ENCODE peak calls at places on chromosomes 16 and 17, in four cellular contexts. W, L, S and G are unnamed samples.
A peak's percentile ranks its signal among the peaks of the same experiment; 100 is the strongest.

GRCh38 chr17:40605301-40605700 is 40.0 kb upstream of the CCR7 start:
- DNase-seq in L (no peak), W (no peak), S (no peak), G (no peak)

GRCh38 chr17:14604920-14605599 is 304.2 kb downstream of the HS3ST3B1 start:
- DNase-seq in W (no peak), S (no peak), L (no peak), G (no peak)

GRCh38 chr17:77246110-77247047 is 105.6 kb downstream of the SEC14L1 start:
- DNase-seq in W (no peak), S (no peak), L (no peak), G (no peak)

GRCh38 chr17:33945641-33946546 is 309.2 kb upstream of the CCL2 start:
- DNase-seq in W (no peak), S (no peak), L (no peak), G (peak; percentile 23)

GRCh38 chr16:53478965-53479364 is 24.0 kb downstream of the AKTIP start:
- DNase-seq in W (no peak), L (no peak), S (no peak), G (no peak)

GRCh38 chr17:57422574-57423164 is 166.3 kb downstream of the MSI2 start:
- DNase-seq in L (no peak), S (peak; percentile 77), W (no peak), G (no peak)

GRCh38 chr16:14098081-14098480 is 27.0 kb downstream of the MRTFB start:
- DNase-seq in S (no peak), W (no peak), L (no peak), G (no peak)

GRCh38 chr16:10744370-10745030 is 858 bp downstream of the NUBP1 start:
- DNase-seq in L (no peak), W (peak; percentile 12), S (no peak), G (peak; percentile 44)

GRCh38 chr16:86579268-86580062 is 1.1 kb downstream of the FOXL1 start:
- DNase-seq in W (no peak), S (no peak), L (no peak), G (no peak)

GRCh38 chr16:2775765-2776499 is 1.1 kb downstream of the ELOB start:
- DNase-seq in L (no peak), S (no peak), W (no peak), G (no peak)

GRCh38 chr16:25033852-25034251 is 18.7 kb upstream of the ARHGAP17 start:
- DNase-seq in S (no peak), L (no peak), W (no peak), G (no peak)

GRCh38 chr17:30236807-30237206 is 1.3 kb upstream of the SLC6A4 start:
- DNase-seq in L (peak; percentile 40), S (no peak), W (no peak), G (no peak)

GRCh38 chr17:21394265-21394664 is 18.1 kb downstream of the KCNJ12 start:
- DNase-seq in L (no peak), S (no peak), W (no peak), G (no peak)

GRCh38 chr17:1229891-1230571 is 40.2 kb upstream of the BHLHA9 start:
- DNase-seq in W (no peak), L (no peak), S (no peak), G (no peak)

GRCh38 chr16:55668337-55669281 is 12.8 kb downstream of the SLC6A2 start:
- DNase-seq in W (no peak), L (peak; percentile 33), S (no peak), G (no peak)

GRCh38 chr17:66716236-66717026 is 118.5 kb upstream of the CACNG5 start:
- DNase-seq in W (no peak), S (no peak), L (no peak), G (no peak)

GRCh38 chr16:2250652-2251280 is 621 bp downstream of the ECI1 start:
- DNase-seq in S (no peak), L (no peak), W (no peak), G (no peak)

GRCh38 chr17:57608369-57609124 is 136.6 kb downstream of the CCDC182 start:
- DNase-seq in W (no peak), L (no peak), S (no peak), G (no peak)

GRCh38 chr17:31269597-31269996 is 27.4 kb downstream of the OMG start:
- DNase-seq in L (peak; percentile 64), W (no peak), S (no peak), G (no peak)

GRCh38 chr17:79114455-79115301 is 40.1 kb downstream of the ENGASE start:
- DNase-seq in S (no peak), L (no peak), W (peak; percentile 46), G (no peak)

GRCh38 chr16:70701596-70701995 is 15.7 kb upstream of the MTSS2 start:
- DNase-seq in S (no peak), W (no peak), L (no peak), G (no peak)

GRCh38 chr16:70700101-70701020 is 14.5 kb upstream of the MTSS2 start:
- DNase-seq in S (no peak), L (no peak), W (no peak), G (no peak)

GRCh38 chr16:70701998-70702397 is 16.1 kb upstream of the MTSS2 start:
- DNase-seq in W (no peak), L (no peak), S (no peak), G (no peak)

GRCh38 chr16:70699696-70700095 is 13.8 kb upstream of the MTSS2 start:
- DNase-seq in W (no peak), L (no peak), S (no peak), G (no peak)

GRCh38 chr16:70701036-70701435 is 15.2 kb upstream of the MTSS2 start:
- DNase-seq in L (no peak), S (no peak), W (no peak), G (no peak)
- TF ChIP-seq FOXK2 in L (no peak), S (no peak), W (no peak), G (no peak)

DNA sequence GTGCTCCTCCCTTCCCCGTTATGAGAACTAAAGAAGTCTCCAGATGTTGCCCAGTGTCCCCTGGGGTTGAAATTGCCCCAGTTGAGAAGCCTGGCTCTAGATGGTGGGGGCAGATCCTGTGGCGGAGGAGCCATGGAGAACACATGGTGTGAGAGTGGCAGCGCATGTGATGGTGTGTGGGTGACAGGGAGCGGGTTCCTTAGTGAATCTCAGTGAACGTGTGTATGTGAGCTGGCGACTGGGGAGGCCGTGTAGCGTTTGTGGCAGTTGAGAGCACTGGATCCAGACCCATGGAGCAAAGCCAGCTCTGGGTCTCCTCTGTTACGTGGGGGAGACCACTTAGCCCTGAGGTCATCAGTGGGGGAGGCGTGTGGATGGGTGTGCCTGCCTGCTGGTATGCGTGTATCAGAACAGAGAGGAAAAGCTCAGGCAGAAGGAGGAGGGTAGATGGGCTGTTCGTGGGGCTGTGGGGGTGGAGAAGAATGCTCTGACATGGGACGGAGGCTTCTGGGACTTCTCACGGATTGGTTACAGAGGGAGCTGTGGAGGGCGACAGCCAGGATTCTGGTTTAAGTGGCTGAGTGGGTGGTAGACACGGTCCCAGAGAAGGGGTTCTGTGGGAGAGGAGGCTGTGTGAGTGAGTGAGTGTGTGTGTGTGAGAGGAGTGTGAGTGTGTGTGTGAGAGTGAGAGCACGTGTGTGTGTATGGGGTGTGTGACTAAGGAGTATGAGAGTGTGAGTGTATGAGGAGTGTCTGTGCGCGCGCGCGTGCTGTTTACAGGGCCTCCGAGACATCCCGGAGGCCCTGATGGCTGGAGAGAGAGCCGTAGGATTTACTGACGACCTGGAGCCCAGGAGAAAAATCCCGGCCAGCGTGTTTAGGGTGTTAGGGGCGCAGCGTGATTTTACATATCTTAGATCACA is 193.8 kb downstream of the SNX29 start:
- DNase-seq in W (no peak), L (no peak), S (no peak), G (peak; percentile 16)
- TF ChIP-seq FOXK2 in W (no peak), L (no peak), S (no peak), G (no peak)

DNA sequence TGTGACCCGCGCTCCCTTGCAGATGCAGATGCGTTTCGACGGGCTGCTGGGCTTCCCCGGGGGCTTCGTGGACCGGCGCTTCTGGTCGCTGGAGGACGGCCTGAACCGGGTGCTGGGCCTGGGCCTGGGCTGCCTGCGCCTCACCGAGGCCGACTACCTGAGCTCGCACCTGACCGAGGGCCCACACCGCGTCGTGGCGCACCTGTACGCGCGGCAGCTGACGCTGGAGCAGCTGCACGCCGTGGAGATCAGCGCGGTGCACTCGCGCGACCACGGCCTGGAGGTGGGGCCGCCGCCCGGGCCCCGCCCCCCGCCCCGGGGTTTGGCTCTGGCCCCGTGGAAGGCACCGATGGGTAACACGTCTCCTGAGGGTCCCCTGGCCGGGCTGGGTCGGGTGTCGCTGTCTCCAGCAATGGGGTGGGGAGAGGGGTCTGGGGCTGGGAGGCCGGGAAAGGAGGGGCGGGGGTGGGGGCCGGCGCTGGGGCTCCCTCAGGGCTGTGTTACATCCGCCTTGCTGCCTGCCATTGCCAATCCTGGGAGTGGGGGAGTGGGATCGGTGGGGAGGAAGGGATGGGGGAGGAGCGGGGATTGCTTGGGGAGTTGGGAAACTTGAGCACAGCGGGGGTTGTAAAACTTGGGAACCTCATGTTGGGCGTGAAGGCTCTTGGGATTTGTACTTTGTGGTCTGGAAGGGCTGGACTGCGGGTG is 748 bp downstream of the NUDT16L1 start:
- DNase-seq in W (peak; percentile 46), S (no peak), L (no peak), G (peak; percentile 85)
- TF ChIP-seq FOXK2 in W (no peak), S (no peak), L (no peak), G (no peak)

GRCh38 chr17:75450270-75450669 is 6.2 kb upstream of the TMEM94 start:
- DNase-seq in L (no peak), W (no peak), S (no peak), G (no peak)
- TF ChIP-seq FOXK2 in L (no peak), W (no peak), S (no peak), G (no peak)

DNA sequence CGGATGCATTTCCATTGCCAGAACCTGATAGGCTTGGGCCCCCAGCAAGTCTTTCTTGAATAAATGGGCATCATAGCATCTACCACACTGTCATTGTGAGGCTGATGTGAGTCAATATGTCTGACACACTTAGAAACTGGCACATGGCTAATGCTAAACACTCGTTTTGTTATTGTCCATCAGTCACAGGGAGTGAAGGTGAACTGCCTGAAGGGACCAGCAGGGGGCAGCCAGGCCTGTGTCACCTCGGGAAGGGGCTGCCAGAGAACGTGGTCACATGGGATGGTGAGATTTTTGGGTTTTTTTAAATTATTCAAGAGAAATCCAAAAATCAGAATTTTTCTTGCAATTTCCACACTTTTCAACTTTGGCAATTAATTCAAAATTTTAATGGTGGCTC is 831 bp upstream of the RCVRN start:
- DNase-seq in L (peak; percentile 3), W (peak; percentile 68), S (no peak), G (peak; percentile 54)
- TF ChIP-seq FOXK2 in L (no peak), W (no peak), S (no peak), G (no peak)

DNA sequence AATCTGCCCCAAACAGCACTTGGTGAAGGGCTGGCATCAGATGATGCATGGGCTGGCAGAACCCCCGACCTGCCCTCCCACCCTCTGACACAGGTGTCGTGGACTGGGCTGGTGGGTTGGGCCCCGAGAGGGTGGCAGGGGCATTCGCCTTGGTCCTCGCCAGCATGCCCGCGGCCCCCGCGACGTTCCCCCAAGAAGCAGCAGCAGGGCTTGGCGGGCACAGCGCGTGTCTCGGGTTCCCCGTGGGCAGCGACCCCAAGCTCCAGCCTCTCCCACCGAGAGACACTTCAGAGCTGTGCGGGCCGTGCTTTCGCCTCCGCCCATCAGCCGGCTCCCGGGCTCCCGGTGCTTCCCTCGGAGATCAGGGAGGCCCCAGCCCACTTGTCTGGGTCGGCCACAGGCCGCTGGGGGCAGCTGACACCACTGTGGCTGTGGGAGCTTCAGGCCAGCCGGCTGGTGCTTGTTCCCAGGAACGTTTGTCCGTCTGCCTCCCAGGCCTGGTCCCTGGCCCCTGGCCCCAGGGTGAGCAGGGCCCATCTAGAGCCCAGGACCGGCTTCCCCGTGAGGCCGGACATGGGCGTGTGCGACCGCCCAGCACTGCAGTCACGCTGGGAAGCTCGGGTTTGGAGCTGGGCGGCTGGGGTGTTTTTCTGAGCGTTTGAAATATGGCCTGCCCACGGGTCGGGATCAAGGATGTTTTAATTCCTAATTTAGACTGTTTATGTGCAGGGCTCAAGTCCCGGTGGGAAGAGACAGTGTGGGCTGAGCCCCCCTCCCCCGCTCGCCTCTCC is 16.6 kb downstream of the CACNA1H start:
- DNase-seq in L (no peak), W (no peak), S (no peak), G (no peak)
- TF ChIP-seq FOXK2 in L (no peak), W (no peak), S (no peak), G (no peak)